ENCODE peak calls at places on chromosomes 7 and 10, in five cellular contexts. One of them, this sample, is unnamed.

GRCh38 chr10:97131702-97132101 is 54.1 kb downstream of the SLIT1 start:
- DNase-seq in Panc1: no peak
- DNase-seq in fibroblast of mammary gland: no peak
- DNase-seq in transverse colon: no peak
- DNase-seq in RWPE2: no peak
- DNase-seq in this sample: no peak

GRCh38 chr10:21488246-21488953 is 37.1 kb downstream of the SKIDA1 start:
- DNase-seq in Panc1: no peak
- DNase-seq in fibroblast of mammary gland: no peak
- DNase-seq in transverse colon: no peak
- DNase-seq in RWPE2: no peak
- DNase-seq in this sample: no peak

GRCh38 chr7:128431221-128431620 is 21.4 kb upstream of the IMPDH1 start:
- DNase-seq in Panc1: no peak
- DNase-seq in fibroblast of mammary gland: peak; percentile 59
- DNase-seq in transverse colon: no peak
- DNase-seq in RWPE2: no peak
- DNase-seq in this sample: no peak

GRCh38 chr7:36388423-36388822 is 1.2 kb upstream of the ANLN start:
- DNase-seq in Panc1: peak; percentile 36
- DNase-seq in fibroblast of mammary gland: no peak
- DNase-seq in transverse colon: no peak
- DNase-seq in RWPE2: no peak
- DNase-seq in this sample: no peak

GRCh38 chr7:148773344-148773743 is 74.6 kb downstream of the CUL1 start:
- DNase-seq in Panc1: no peak
- DNase-seq in fibroblast of mammary gland: no peak
- DNase-seq in transverse colon: no peak
- DNase-seq in RWPE2: no peak
- DNase-seq in this sample: no peak

GRCh38 chr10:70809011-70809611 is 6.6 kb upstream of the SGPL1 start:
- DNase-seq in Panc1: no peak
- DNase-seq in fibroblast of mammary gland: no peak
- DNase-seq in transverse colon: no peak
- DNase-seq in RWPE2: no peak
- DNase-seq in this sample: no peak

GRCh38 chr7:131170440-131171105 is 157.1 kb upstream of the MKLN1 start:
- DNase-seq in Panc1: no peak
- DNase-seq in fibroblast of mammary gland: peak; percentile 47
- DNase-seq in transverse colon: no peak
- DNase-seq in RWPE2: no peak
- DNase-seq in this sample: no peak

GRCh38 chr10:48811461-48811860 is 126.8 kb downstream of the WDFY4 start:
- DNase-seq in Panc1: no peak
- DNase-seq in fibroblast of mammary gland: no peak
- DNase-seq in transverse colon: no peak
- DNase-seq in RWPE2: no peak
- DNase-seq in this sample: no peak

GRCh38 chr7:111958889-111959288 is 247.3 kb downstream of the DOCK4 start:
- DNase-seq in Panc1: no peak
- DNase-seq in fibroblast of mammary gland: no peak
- DNase-seq in transverse colon: no peak
- DNase-seq in RWPE2: peak; percentile 49
- DNase-seq in this sample: no peak

DNA sequence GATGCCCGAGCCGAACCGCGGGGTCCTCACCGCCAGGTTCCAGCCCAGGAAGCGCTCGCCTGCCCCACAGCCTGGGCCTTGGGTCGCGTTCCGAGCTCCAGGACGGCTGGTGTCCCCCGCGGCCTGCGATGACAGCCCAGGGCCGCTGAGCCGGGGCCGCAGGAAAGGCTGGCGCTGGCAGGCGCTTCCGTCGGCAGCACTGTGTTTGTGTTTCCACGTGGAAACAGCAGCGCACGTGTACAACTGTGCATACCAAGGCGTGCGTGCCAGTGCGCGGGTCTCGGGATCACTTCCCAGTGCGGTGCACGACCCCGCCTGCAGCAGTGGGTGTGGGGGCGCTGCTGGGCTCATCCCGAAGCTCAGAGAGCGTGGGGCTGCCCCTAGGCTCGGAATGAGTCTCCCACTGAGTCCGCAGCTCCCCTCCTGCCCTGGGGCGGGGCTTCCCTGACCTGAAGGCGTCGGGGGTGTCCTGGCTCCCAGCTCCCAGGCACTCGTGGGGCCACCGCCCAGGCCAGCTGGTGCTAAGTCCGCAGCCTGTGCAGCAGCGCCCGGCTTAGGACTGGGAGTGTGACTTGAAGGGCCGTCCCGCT is 17.2 kb downstream of the AP5Z1 start:
- DNase-seq in Panc1: no peak
- DNase-seq in fibroblast of mammary gland: peak; percentile 14
- DNase-seq in transverse colon: no peak
- DNase-seq in RWPE2: no peak
- DNase-seq in this sample: no peak
- H3K4me3 ChIP-seq in Panc1: no peak overlapping the region
- H3K4me3 ChIP-seq in fibroblast of mammary gland: peak overlapping the region; percentile 9
- H3K4me3 ChIP-seq in transverse colon: peak overlapping the region; percentile 49
- H3K4me3 ChIP-seq in RWPE2: no peak overlapping the region
- H3K4me3 ChIP-seq in this sample: no peak overlapping the region

DNA sequence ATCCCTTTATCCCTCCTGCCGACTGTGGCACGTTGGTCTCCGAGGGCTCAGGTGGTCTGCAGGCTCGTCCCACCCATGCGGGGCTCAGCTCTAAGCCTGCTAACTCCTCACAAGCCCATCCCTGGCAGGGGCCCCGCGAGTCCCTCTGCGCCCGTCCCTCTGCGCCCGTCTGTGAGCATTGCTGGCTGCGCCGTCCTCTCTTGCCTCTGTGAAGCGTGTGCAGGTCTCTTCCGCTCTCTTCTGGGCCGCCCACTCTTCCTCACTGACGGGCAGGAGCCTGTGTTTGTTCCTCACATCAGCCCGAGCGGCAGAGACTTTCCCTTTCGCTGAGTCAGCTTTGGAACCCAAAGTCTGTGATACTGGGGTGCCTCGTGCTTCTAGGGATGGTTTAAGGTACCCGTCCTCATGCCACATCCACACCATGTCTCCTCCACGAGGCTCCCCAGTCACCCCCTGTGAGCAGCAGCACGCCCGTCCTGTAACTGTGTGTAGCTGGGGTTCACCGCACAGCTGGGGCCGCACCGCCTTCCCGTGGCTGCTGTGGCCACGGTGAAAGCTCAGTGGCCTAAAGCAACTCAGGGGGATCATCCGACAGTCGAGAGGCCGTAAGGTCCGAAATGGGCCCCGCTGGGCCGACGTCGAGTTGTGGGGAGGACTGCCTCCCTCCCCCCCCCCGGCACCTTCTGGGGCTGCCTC is 35.5 kb downstream of the ADGRA1 start:
- DNase-seq in Panc1: no peak
- DNase-seq in fibroblast of mammary gland: no peak
- DNase-seq in transverse colon: no peak
- DNase-seq in RWPE2: no peak
- DNase-seq in this sample: no peak
- H3K4me3 ChIP-seq in Panc1: no peak overlapping the region
- H3K4me3 ChIP-seq in fibroblast of mammary gland: no peak overlapping the region
- H3K4me3 ChIP-seq in transverse colon: no peak overlapping the region
- H3K4me3 ChIP-seq in RWPE2: no peak overlapping the region
- H3K4me3 ChIP-seq in this sample: no peak overlapping the region

DNA sequence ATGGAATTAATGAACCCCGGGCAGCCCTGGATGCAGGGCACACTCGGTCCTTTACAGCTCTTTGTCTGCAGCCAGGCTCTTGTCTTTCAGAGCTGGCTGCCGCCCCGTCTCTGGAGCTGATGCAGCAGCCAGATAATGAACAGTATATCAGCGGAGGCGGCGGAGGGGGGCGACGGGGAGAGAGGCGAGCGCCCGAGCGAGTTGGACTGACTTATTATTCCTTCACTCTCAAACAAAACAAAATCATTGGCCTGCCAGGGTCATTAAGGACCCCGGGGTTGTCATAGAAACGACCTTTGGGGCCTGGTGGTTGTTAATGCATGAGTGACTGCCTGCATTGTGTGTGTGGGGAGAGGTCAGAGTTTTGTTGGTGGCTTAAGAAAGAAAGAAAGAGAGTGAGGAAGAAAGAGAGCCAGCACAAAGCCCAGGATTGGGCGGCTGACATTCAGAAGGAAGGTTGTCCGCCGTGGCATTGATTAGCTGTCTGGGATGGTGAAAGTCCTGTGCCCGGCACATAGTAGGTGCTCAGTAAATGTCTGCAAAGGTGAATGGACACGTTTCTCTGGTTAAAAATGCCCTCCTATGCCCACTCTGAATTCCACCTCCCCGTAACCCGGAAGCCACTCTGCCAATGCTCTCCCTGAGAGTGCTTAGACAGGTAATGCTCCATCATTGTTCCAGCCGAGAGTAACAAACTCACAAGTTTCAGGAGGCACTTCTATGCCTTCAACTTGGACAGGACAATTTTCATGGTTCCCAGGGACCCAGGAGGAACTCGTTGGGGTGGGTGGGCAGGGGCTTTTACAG is 411.7 kb upstream of the ZMIZ1 start:
- DNase-seq in Panc1: no peak
- DNase-seq in fibroblast of mammary gland: no peak
- DNase-seq in transverse colon: no peak
- DNase-seq in RWPE2: no peak
- DNase-seq in this sample: no peak
- H3K4me3 ChIP-seq in Panc1: no peak overlapping the region
- H3K4me3 ChIP-seq in fibroblast of mammary gland: no peak overlapping the region
- H3K4me3 ChIP-seq in transverse colon: no peak overlapping the region
- H3K4me3 ChIP-seq in RWPE2: no peak overlapping the region
- H3K4me3 ChIP-seq in this sample: no peak overlapping the region

DNA sequence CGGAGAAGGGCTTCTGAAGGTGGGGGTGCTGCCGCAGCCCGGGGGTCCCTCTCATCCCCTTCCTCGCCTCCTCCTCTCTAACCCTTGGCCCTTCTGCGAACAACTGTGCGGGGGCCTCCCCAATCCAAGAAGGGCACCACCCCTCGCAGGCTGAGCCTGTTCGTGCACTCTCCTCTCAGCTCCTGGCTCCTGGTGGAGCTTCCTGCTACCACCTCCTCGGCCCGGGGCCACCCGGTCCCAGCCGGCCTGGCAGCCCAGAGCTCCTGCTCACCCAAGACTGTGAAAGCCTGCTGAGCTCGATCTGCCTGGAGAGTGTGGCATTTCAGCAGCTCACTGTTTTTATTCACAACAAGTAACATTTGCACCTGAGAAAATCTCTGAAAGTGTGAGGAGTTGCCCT is 2.4 kb downstream of the ADGRA1 start:
- DNase-seq in Panc1: no peak
- DNase-seq in fibroblast of mammary gland: no peak
- DNase-seq in transverse colon: no peak
- DNase-seq in RWPE2: no peak
- DNase-seq in this sample: no peak
- H3K4me3 ChIP-seq in Panc1: no peak overlapping the region
- H3K4me3 ChIP-seq in fibroblast of mammary gland: no peak overlapping the region
- H3K4me3 ChIP-seq in transverse colon: no peak overlapping the region
- H3K4me3 ChIP-seq in RWPE2: no peak overlapping the region
- H3K4me3 ChIP-seq in this sample: no peak overlapping the region